ENCODE peak calls at places on chromosomes 11 and 22, in six cellular contexts. L, X, F, P, T and M are unnamed samples.

GRCh38 chr11:16184588-16184987 is 171.8 kb downstream of the SOX6 start:
- DNase-seq in T (no peak), F (no peak), L (peak; percentile 6), P (peak; percentile 67), X (no peak), M (peak; percentile 22)

GRCh38 chr22:20000246-20001081 is 16.2 kb downstream of the ARVCF start:
- DNase-seq in X (no peak), F (no peak), P (no peak), T (no peak), L (peak; percentile 77), M (no peak)

GRCh38 chr22:25892678-25893077 is 150.7 kb downstream of the MYO18B start:
- DNase-seq in F (no peak), T (no peak), X (no peak), P (no peak), L (no peak), M (no peak)

GRCh38 chr11:119120639-119121007 is 757 bp upstream of the HINFP start:
- DNase-seq in X (no peak), L (no peak), T (no peak), F (peak; percentile 45), P (peak; percentile 66), M (peak; percentile 32)

GRCh38 chr11:10809373-10810199 is 860 bp upstream of the EIF4G2 start:
- DNase-seq in T (peak; percentile 42), P (peak; percentile 75), F (no peak), L (peak; percentile 57), X (no peak), M (peak; percentile 75)

GRCh38 chr11:8833568-8834275 is 77.3 kb upstream of the AKIP1 start:
- DNase-seq in X (no peak), T (no peak), L (no peak), P (peak; percentile 50), F (no peak), M (no peak)

GRCh38 chr11:18001191-18001590 is 11.7 kb downstream of the SERGEF start:
- DNase-seq in F (no peak), X (no peak), L (no peak), T (no peak), P (peak; percentile 42), M (no peak)

GRCh38 chr11:105132716-105133511 is 6.7 kb downstream of the CARD18 start:
- DNase-seq in T (no peak), P (peak; percentile 68), L (no peak), F (no peak), X (no peak), M (no peak)

GRCh38 chr11:70883973-70884688 is 368.2 kb downstream of the SHANK2 start:
- DNase-seq in L (no peak), F (no peak), X (no peak), P (peak; percentile 34), T (no peak), M (peak; percentile 63)

GRCh38 chr22:42283288-42284229 is 13.1 kb upstream of the TCF20 start:
- DNase-seq in P (peak; percentile 39), X (no peak), T (peak; percentile 34), F (no peak), L (peak; percentile 47), M (peak; percentile 33)

GRCh38 chr11:43558556-43559127 is 121.9 kb upstream of the HSD17B12 start:
- DNase-seq in T (no peak), X (no peak), L (no peak), F (no peak), P (no peak), M (no peak)

GRCh38 chr22:49968831-49969661 is 8.5 kb downstream of the PIM3 start:
- DNase-seq in F (no peak), P (no peak), T (no peak), X (no peak), L (peak; percentile 3), M (no peak)

GRCh38 chr22:42179616-42180015 is 49.0 kb upstream of the CYP2D6 start:
- DNase-seq in P (peak; percentile 84), T (no peak), L (no peak), F (no peak), X (no peak), M (peak; percentile 90)

GRCh38 chr11:120563698-120564572 is 52.4 kb downstream of the GRIK4 start:
- DNase-seq in P (no peak), X (no peak), T (no peak), L (peak; percentile 92), F (no peak), M (no peak)

GRCh38 chr11:61816736-61817455 is at the start of gene FADS1:
- DNase-seq in L (peak; percentile 94), P (peak; percentile 99), F (peak; percentile 88), T (peak; percentile 75), X (peak; percentile 43), M (peak; percentile 92)

GRCh38 chr22:49136041-49136815 is 691.4 kb downstream of the BRD1 start:
- DNase-seq in X (no peak), T (no peak), P (no peak), F (no peak), L (no peak), M (no peak)

GRCh38 chr11:62575156-62575555 is 1.5 kb upstream of the EEF1G start:
- DNase-seq in P (no peak), L (no peak), X (no peak), F (no peak), T (no peak), M (peak; percentile 25)

GRCh38 chr11:65743928-65744698 is 23.5 kb upstream of the RNASEH2C start:
- DNase-seq in P (peak; percentile 25), F (peak; percentile 52), X (no peak), L (no peak), T (no peak), M (peak; percentile 67)

GRCh38 chr11:62472063-62472884 is 53.4 kb downstream of the SCGB1A1 start:
- DNase-seq in T (no peak), X (no peak), P (peak; percentile 57), L (no peak), F (no peak), M (peak; percentile 64)

GRCh38 chr11:117421041-117421440 is 93.4 kb downstream of the CEP164 start:
- DNase-seq in T (no peak), X (no peak), F (no peak), P (no peak), L (no peak), M (no peak)

GRCh38 chr22:37626144-37626543 is 13.3 kb upstream of the SH3BP1 start:
- DNase-seq in X (no peak), P (peak; percentile 69), F (no peak), L (no peak), T (no peak), M (no peak)

GRCh38 chr11:106415510-106415909 is 338.0 kb downstream of the AASDHPPT start:
- DNase-seq in F (no peak), T (no peak), L (no peak), X (no peak), P (no peak), M (no peak)

GRCh38 chr11:13691296-13691899 is 22.9 kb downstream of the FAR1 start:
- DNase-seq in P (peak; percentile 29), X (no peak), L (no peak), F (no peak), T (no peak), M (no peak)